ENCODE peak calls at places on chromosome 11, in six cellular contexts. J, C, F, O, D and G are unnamed samples.

GRCh38 chr11:3855808-3856491 is 486 bp downstream of the STIM1 start:
- DNase-seq in J (peak), C (peak), F (no peak), O (peak), D (peak), G (no peak)

GRCh38 chr11:94883878-94884277 is 89.5 kb downstream of the CWC15 start:
- DNase-seq in J (no peak), C (no peak), F (no peak), O (no peak), D (no peak), G (no peak)

GRCh38 chr11:62851807-62852522 is 12.6 kb upstream of the WDR74 start:
- DNase-seq in J (no peak), C (peak), F (no peak), O (peak), D (no peak), G (peak)

GRCh38 chr11:134536677-134537076 is 124.6 kb upstream of the B3GAT1 start:
- DNase-seq in J (no peak), C (no peak), F (no peak), O (no peak), D (no peak), G (no peak)

GRCh38 chr11:17753641-17754040 is 19.1 kb downstream of the KCNC1 start:
- DNase-seq in J (no peak), C (no peak), F (no peak), O (no peak), D (no peak), G (no peak)

GRCh38 chr11:17734986-17735822 is 623 bp downstream of the KCNC1 start:
- DNase-seq in J (peak), C (peak), F (peak), O (peak), D (peak), G (peak)

GRCh38 chr11:13638436-13638835 is 30.0 kb upstream of the FAR1 start:
- DNase-seq in J (no peak), C (no peak), F (no peak), O (no peak), D (no peak), G (no peak)

GRCh38 chr11:94958118-94958517 is 15.2 kb downstream of the CWC15 start:
- DNase-seq in J (no peak), C (peak), F (no peak), O (no peak), D (no peak), G (no peak)

GRCh38 chr11:123407124-123407995 is 22.7 kb upstream of the GRAMD1B start:
- DNase-seq in J (peak), C (peak), F (peak), O (peak), D (peak), G (peak)

GRCh38 chr11:59501931-59502330 is 1.4 kb upstream of the OR4D11 start:
- DNase-seq in J (no peak), C (no peak), F (no peak), O (no peak), D (no peak), G (no peak)

GRCh38 chr11:65917077-65917433 is 1.8 kb downstream of the C11orf68 start:
- DNase-seq in J (no peak), C (peak), F (no peak), O (no peak), D (no peak), G (no peak)

GRCh38 chr11:87851234-87851633 is 324.0 kb downstream of the RAB38 start:
- DNase-seq in J (no peak), C (peak), F (no peak), O (no peak), D (no peak), G (no peak)

GRCh38 chr11:120336641-120337132 is 474 bp downstream of the ARHGEF12 start:
- DNase-seq in J (no peak), C (peak), F (peak), O (peak), D (no peak), G (no peak)

GRCh38 chr11:131418214-131418613 is 47.8 kb downstream of the NTM start:
- DNase-seq in J (no peak), C (no peak), F (no peak), O (peak), D (no peak), G (no peak)

GRCh38 chr11:107468596-107468995 is 11.0 kb upstream of the CWF19L2 start:
- DNase-seq in J (no peak), C (no peak), F (peak), O (no peak), D (no peak), G (no peak)

GRCh38 chr11:30635401-30635989 is 49.3 kb upstream of the MPPED2 start:
- DNase-seq in J (peak), C (no peak), F (no peak), O (peak), D (no peak), G (no peak)

GRCh38 chr11:94151903-94152677 is 23.4 kb downstream of the PANX1 start:
- DNase-seq in J (no peak), C (peak), F (peak), O (no peak), D (peak), G (peak)

GRCh38 chr11:59755701-59756495 is 722 bp downstream of the STX3 start:
- DNase-seq in J (peak), C (peak), F (peak), O (peak), D (peak), G (peak)

GRCh38 chr11:66327171-66328035 is 8.8 kb downstream of the RIN1 start:
- DNase-seq in J (no peak), C (peak), F (no peak), O (no peak), D (no peak), G (no peak)

GRCh38 chr11:10374386-10374785 is 69.5 kb downstream of the ADM start:
- DNase-seq in J (no peak), C (no peak), F (no peak), O (no peak), D (no peak), G (no peak)

GRCh38 chr11:10373340-10373739 is 68.5 kb downstream of the ADM start:
- DNase-seq in J (no peak), C (no peak), F (no peak), O (no peak), D (no peak), G (no peak)

GRCh38 chr11:10375280-10376048 is 70.6 kb downstream of the ADM start:
- DNase-seq in J (no peak), C (peak), F (no peak), O (no peak), D (no peak), G (no peak)

GRCh38 chr11:10373929-10374328 is 69.1 kb downstream of the ADM start:
- DNase-seq in J (no peak), C (no peak), F (no peak), O (no peak), D (no peak), G (no peak)

GRCh38 chr11:10371926-10372641 is 67.2 kb downstream of the ADM start:
- DNase-seq in J (no peak), C (no peak), F (no peak), O (no peak), D (no peak), G (no peak)
- TF ChIP-seq EZH2 in J (no peak), C (no peak), F (no peak), O (no peak), D (no peak), G (no peak)

DNA sequence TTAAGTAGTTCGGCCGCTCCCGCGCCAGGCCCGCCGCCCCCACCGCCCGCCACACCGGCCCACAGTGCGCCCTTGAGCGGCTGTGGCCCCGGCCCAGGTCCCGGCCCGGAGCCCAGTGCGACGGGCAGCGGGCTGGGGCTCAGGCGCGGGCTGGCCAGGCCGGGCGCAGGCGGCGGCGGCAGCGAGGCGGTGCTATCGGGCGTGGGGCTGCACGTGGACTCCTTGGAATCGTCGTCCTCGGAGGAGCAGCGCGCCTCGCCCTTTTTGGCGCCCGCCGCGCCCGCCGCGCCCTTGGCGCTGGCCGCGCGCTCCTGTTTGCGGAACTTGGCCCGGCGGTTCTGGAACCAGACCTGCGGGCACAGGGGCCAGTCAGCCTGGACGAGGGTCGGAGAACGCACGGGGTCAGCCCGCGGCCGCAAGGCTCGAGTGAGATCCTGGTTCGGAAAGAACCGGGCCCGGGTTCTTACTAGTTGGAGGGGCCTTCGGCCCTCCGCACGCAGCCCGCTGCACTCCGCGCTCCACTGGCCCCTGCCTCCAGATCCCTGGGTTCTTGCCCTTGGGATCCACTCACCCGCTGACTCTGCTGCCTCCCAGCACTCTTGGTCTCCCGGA is 4.0 kb downstream of the PHOX2A start:
- DNase-seq in J (peak), C (peak), F (peak), O (peak), D (peak), G (no peak)
- TF ChIP-seq EZH2 in J (peak), C (no peak), F (peak), O (no peak), D (no peak), G (no peak)

GRCh38 chr11:119148855-119149370 is at the start of gene ABCG4:
- DNase-seq in J (peak), C (peak), F (no peak), O (peak), D (no peak), G (no peak)

GRCh38 chr11:119147604-119148333 is 1.1 kb upstream of the ABCG4 start:
- DNase-seq in J (peak), C (no peak), F (peak), O (peak), D (no peak), G (no peak)

GRCh38 chr11:119152604-119153003 is 3.8 kb downstream of the ABCG4 start:
- DNase-seq in J (no peak), C (no peak), F (no peak), O (no peak), D (no peak), G (no peak)

GRCh38 chr11:119152043-119152442 is 3.2 kb downstream of the ABCG4 start:
- DNase-seq in J (no peak), C (no peak), F (no peak), O (no peak), D (no peak), G (no peak)

GRCh38 chr11:119149371-119150275 is 771 bp downstream of the ABCG4 start:
- DNase-seq in J (peak), C (no peak), F (peak), O (peak), D (no peak), G (no peak)
- TF ChIP-seq EZH2 in J (peak), C (no peak), F (no peak), O (peak), D (no peak), G (no peak)

GRCh38 chr11:1570896-1571759 is 943 bp downstream of the DUSP8 start:
- DNase-seq in J (peak), C (no peak), F (no peak), O (peak), D (no peak), G (no peak)
- TF ChIP-seq EZH2 in J (peak), C (no peak), F (no peak), O (peak), D (no peak), G (no peak)

DNA sequence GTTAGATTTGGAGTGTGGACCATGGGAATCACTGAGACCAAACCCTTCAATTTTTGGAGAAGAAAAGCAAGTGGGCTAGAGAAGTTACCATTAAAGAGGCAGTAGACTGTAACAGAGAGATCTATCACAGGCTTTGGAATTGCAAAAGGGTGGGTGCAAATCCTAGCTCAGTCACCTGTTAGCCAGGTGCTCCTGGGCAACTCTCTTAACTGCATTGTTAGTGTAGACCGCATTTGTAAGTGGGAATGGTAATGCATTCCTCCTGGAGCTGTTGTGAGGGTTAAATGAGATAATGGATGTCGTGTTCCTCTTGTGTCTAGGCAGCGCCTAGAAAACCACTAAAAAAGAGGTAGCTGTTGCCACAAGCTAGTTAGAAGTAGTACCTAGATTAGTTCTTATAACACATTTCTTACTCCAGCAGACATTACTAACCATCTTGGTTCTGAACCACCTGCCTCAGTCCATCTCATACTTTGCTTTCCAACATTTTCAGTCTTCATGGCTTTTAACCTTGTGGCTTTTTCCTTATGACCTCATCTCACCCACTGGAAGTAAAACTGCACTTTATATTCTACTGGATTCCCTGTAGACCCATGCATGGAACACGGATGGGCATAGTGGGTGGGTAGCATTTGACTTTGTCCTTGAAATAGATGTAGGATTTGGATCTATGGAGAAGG is 153.0 kb downstream of the HIPK3 start:
- DNase-seq in J (no peak), C (no peak), F (no peak), O (peak), D (no peak), G (no peak)
- TF ChIP-seq EZH2 in J (no peak), C (no peak), F (no peak), O (no peak), D (no peak), G (no peak)

GRCh38 chr11:64745219-64745522 is 1.2 kb upstream of the RASGRP2 start:
- DNase-seq in J (no peak), C (no peak), F (no peak), O (peak), D (no peak), G (no peak)

GRCh38 chr11:64745523-64746328 is 1.8 kb upstream of the RASGRP2 start:
- DNase-seq in J (peak), C (no peak), F (peak), O (peak), D (peak), G (no peak)

GRCh38 chr11:64742940-64743590 is 877 bp downstream of the RASGRP2 start:
- DNase-seq in J (peak), C (peak), F (no peak), O (peak), D (peak), G (no peak)

GRCh38 chr11:64743591-64744543 is at the start of gene RASGRP2:
- DNase-seq in J (peak), C (peak), F (no peak), O (peak), D (peak), G (peak)

DNA sequence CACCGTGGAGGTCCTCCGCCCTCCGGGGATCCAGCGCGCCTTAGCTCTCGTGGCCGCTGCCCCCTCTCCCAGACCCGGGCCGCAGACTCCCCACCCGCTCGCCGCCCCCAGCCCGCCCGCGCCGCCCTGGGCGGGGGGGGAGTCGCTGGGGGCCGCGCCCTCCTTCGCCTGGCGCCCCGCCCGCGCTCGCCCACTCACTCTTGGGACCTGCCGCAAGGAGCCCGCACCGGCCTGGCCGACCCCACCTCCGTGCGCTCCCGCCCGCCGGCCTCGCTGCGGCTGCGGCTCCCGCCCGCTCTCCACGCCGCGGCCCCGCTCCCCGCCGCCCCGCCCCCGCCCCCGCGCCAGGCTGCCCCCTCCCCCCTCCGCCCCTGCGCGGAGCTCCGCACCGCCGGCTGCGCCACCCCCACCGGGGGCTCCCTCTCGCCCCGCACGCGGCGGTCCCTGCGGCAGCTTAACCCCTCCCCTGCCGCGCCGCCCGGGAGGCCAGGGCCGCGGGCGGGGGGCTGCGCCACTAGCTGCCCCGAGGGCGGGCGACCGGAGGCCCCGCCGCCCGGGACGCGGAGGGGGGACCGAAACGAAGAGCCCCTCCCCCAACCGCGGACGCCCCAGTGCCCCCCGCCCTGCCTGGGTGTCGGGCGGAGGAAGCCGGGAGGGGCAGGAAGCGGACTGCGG is 739 bp upstream of the RASGRP2 start:
- DNase-seq in J (peak), C (no peak), F (no peak), O (no peak), D (no peak), G (no peak)
- TF ChIP-seq EZH2 in J (no peak), C (no peak), F (no peak), O (no peak), D (no peak), G (no peak)

DNA sequence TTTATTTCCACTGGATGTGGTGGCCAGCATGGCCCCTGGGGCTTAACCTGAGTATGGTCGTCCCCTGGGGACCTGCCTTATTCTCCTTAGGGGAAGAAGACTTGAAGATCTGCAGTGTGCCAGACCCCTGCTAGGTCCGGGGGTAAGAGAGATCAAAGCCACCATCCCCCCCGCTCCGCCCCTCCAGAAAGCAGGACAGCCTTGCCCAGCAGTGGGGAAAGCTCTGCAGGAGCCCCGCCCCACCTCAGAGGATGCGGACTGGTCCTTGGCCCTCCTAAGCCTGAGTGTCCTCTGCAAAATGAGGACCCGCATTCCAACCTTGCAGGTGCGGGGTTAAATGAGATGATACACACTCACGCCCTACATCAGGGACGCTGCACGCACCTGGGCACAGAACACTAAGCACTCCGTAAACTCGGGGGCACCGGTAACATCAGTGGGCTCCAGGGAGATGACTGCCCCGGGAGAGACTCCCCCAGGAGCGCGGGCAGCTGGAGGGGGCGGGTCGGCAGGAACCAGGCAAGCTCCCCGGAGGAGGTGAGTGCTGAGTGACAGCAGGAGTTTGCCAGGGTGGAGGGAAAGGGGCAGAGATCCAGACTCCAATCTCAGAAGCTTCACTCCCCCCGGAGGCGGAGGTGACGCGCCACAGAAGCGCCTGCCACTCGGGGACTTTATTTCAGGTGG is 564 bp upstream of the ANO1 start:
- DNase-seq in J (no peak), C (peak), F (no peak), O (peak), D (peak), G (no peak)
- TF ChIP-seq EZH2 in J (peak), C (no peak), F (no peak), O (peak), D (no peak), G (no peak)